ENCODE peak calls at places on chromosome 22, in five cellular contexts. M is OCI-LY7, W is IMR-90, L is lower leg skin, K is epithelial cell of proximal tubule. U is an unnamed sample.

GRCh38 chr22:32926600-32926999 is 125.1 kb downstream of the TIMP3 start:
- DNase-seq in W (peak; percentile 34), M (peak; percentile 47), L (no peak), K (no peak), U (no peak)

GRCh38 chr22:45291061-45291930 is 6.5 kb downstream of the UPK3A start:
- DNase-seq in M (no peak), W (no peak), L (no peak), K (no peak), U (no peak)

GRCh38 chr22:29206372-29207230 is 905 bp downstream of the EMID1 start:
- DNase-seq in M (no peak), L (no peak), W (no peak), K (no peak), U (no peak)

GRCh38 chr22:27617214-27617881 is 184.2 kb downstream of the MN1 start:
- DNase-seq in W (no peak), K (no peak), L (no peak), M (no peak), U (no peak)

GRCh38 chr22:42300286-42301071 is 30.0 kb upstream of the TCF20 start:
- DNase-seq in W (no peak), L (no peak), K (no peak), M (peak; percentile 81), U (no peak)

GRCh38 chr22:22556995-22557925 is 1.8 kb downstream of the PRAME start:
- DNase-seq in W (no peak), K (no peak), L (no peak), M (no peak), U (no peak)

GRCh38 chr22:29268511-29269229 is 602 bp downstream of the EWSR1 start:
- DNase-seq in M (peak; percentile 50), W (peak; percentile 67), L (peak; percentile 90), K (no peak), U (peak; percentile 56)

GRCh38 chr22:43743131-43743530 is 69.0 kb downstream of the EFCAB6 start:
- DNase-seq in W (no peak), M (no peak), K (no peak), L (no peak), U (no peak)

GRCh38 chr22:20436309-20437252 is 1.0 kb downstream of the SCARF2 start:
- DNase-seq in K (no peak), M (no peak), W (peak; percentile 30), L (peak; percentile 89), U (no peak)

GRCh38 chr22:20530368-20531153 is 23.2 kb downstream of the MED15 start:
- DNase-seq in M (no peak), L (no peak), K (no peak), W (peak; percentile 83), U (no peak)

GRCh38 chr22:27880778-27881394 is 38.2 kb downstream of the PITPNB start:
- DNase-seq in M (peak; percentile 74), W (peak; percentile 86), L (no peak), K (peak; percentile 31), U (peak; percentile 72)

GRCh38 chr22:48753381-48753730 is 1074.3 kb downstream of the BRD1 start:
- DNase-seq in L (peak; percentile 70), K (no peak), M (no peak), W (no peak), U (no peak)

GRCh38 chr22:35914665-35915476 is 113.8 kb downstream of the RBFOX2 start:
- DNase-seq in L (no peak), M (peak; percentile 70), W (peak; percentile 91), K (peak; percentile 70), U (peak; percentile 77)

GRCh38 chr22:35917651-35918050 is 111.0 kb downstream of the RBFOX2 start:
- DNase-seq in M (no peak), L (no peak), K (no peak), W (no peak), U (no peak)

GRCh38 chr22:35914357-35914664 is 114.3 kb downstream of the RBFOX2 start:
- DNase-seq in M (no peak), W (no peak), K (no peak), L (no peak), U (no peak)

GRCh38 chr22:35913925-35914324 is 114.7 kb downstream of the RBFOX2 start:
- DNase-seq in L (no peak), W (no peak), K (no peak), M (no peak), U (no peak)

GRCh38 chr22:35915477-35916013 is 113.1 kb downstream of the RBFOX2 start:
- DNase-seq in L (no peak), W (peak; percentile 66), M (no peak), K (no peak), U (no peak)
- H3K4me3 ChIP-seq in L (no peak overlapping the region), W (peak overlapping the region; percentile 36), M (peak overlapping the region; percentile 59), K (peak overlapping the region; percentile 60), U (peak overlapping the region; percentile 39)

DNA sequence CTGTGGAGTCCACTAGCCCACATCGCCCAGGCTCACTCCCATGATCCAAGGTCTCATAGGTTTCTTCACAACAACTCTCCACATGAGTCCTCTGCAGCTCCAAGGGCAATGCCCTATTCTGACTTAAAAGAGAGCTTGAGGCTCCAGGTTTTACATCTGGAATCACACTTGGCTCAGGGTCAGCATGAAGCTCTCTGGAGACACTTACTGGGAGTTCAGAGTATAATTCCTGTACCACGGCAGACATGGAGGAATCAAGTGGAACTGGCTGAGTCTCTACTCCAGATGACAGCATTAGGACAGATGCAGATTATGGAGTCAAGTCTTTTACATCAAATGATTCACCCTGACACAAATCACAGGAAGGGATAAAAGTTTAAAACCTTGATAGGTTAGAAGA is 11.4 kb downstream of the PRR14L start:
- DNase-seq in K (no peak), W (no peak), M (no peak), L (peak; percentile 48), U (no peak)
- TF ChIP-seq CTCF in K (no peak), W (no peak), M (no peak), L (no peak), U (no peak)

GRCh38 chr22:40714514-40714966 is 35.3 kb downstream of the MCHR1 start:
- DNase-seq in L (no peak), W (peak; percentile 68), K (no peak), M (no peak), U (peak; percentile 91)
- H3K4me3 ChIP-seq in L (no peak overlapping the region), W (no peak overlapping the region), K (no peak overlapping the region), M (no peak overlapping the region), U (no peak overlapping the region)

GRCh38 chr22:39530692-39531331 is 1.7 kb downstream of the RPS19BP1 start:
- DNase-seq in K (no peak), M (peak; percentile 79), W (peak; percentile 41), L (no peak), U (no peak)
- TF ChIP-seq CTCF in K (peak; percentile 40), M (peak; percentile 65), W (peak; percentile 30), L (no peak), U (peak; percentile 42)

U was measured in astrocyte of the cerebellum.